ENCODE peak calls at places on chromosomes 5 and 9, in nine cellular contexts. S is OCI-LY7, P is BE2C, K is astrocyte of the spinal cord, I is AG04449, D is HCT116, Y is HFFc6, W is psoas muscle, H is tibial nerve. F is an unnamed sample.

GRCh38 chr5:96752341-96753016 is 55.3 kb downstream of the ERAP1 start:
- DNase-seq in P (peak), W (no peak), Y (peak), K (peak), S (peak), D (peak), H (peak), I (no peak), F (no peak)

GRCh38 chr5:556909-557441 is 32.7 kb upstream of the SLC9A3 start:
- DNase-seq in H (no peak), I (no peak), Y (no peak), K (no peak), D (no peak), W (no peak), S (no peak), P (no peak), F (no peak)

GRCh38 chr9:138068601-138069035 is 191.0 kb downstream of the CACNA1B start:
- DNase-seq in D (no peak), I (no peak), P (no peak), K (no peak), S (no peak), Y (no peak), W (no peak), H (no peak), F (no peak)

GRCh38 chr5:10701567-10702039 is 59.4 kb downstream of the DAP start:
- DNase-seq in S (peak), W (no peak), K (peak), D (no peak), P (peak), Y (peak), H (peak), I (no peak), F (no peak)

GRCh38 chr9:116154976-116155699 is 1.5 kb downstream of the PAPPA start:
- DNase-seq in K (peak), D (no peak), P (no peak), S (no peak), H (no peak), Y (no peak), W (peak), I (no peak), F (no peak)

GRCh38 chr5:105849701-105850100 is 1821.0 kb downstream of the EFNA5 start:
- DNase-seq in I (no peak), W (no peak), H (no peak), K (peak), P (no peak), S (no peak), D (no peak), Y (no peak), F (no peak)

GRCh38 chr9:6667633-6668280 is 22.2 kb upstream of the GLDC start:
- DNase-seq in K (peak), W (no peak), D (no peak), I (no peak), P (peak), S (peak), Y (peak), H (no peak), F (no peak)

GRCh38 chr5:150615141-150615699 is 25.2 kb upstream of the SYNPO start:
- DNase-seq in K (peak), W (peak), P (peak), D (no peak), H (no peak), Y (no peak), S (no peak), I (no peak), F (no peak)

GRCh38 chr5:38375423-38375822 is 117.1 kb downstream of the EGFLAM start:
- DNase-seq in I (no peak), P (no peak), W (no peak), D (no peak), S (no peak), Y (no peak), K (no peak), H (no peak), F (no peak)

GRCh38 chr9:89750117-89750551 is 145.3 kb downstream of the GADD45G start:
- DNase-seq in H (no peak), W (no peak), S (no peak), Y (no peak), K (no peak), I (no peak), D (no peak), P (peak), F (no peak)

GRCh38 chr9:97846347-97846746 is 6.7 kb upstream of the FOXE1 start:
- DNase-seq in D (no peak), Y (no peak), I (no peak), P (no peak), W (no peak), H (no peak), S (no peak), K (no peak), F (no peak)

GRCh38 chr9:69184266-69184665 is 10.2 kb downstream of the TJP2 start:
- DNase-seq in H (no peak), K (no peak), I (no peak), W (no peak), S (no peak), P (no peak), Y (no peak), D (no peak), F (no peak)
- TF ChIP-seq CTCF in H (no peak), K (no peak), I (no peak), W (no peak), S (no peak), P (no peak), Y (no peak), D (no peak), F (no peak)

GRCh38 chr5:143198332-143198731 is 205.2 kb downstream of the NR3C1 start:
- DNase-seq in W (no peak), Y (no peak), S (no peak), P (no peak), I (no peak), D (no peak), H (no peak), K (no peak), F (no peak)

GRCh38 chr5:143195496-143195895 is 208.0 kb downstream of the NR3C1 start:
- DNase-seq in W (no peak), I (no peak), Y (no peak), K (no peak), H (peak), P (no peak), S (no peak), D (no peak), F (no peak)

GRCh38 chr5:143194713-143195112 is 208.8 kb downstream of the NR3C1 start:
- DNase-seq in Y (no peak), I (no peak), S (no peak), P (no peak), W (no peak), H (no peak), D (no peak), K (no peak), F (no peak)

GRCh38 chr5:143197260-143197656 is 206.2 kb downstream of the NR3C1 start:
- DNase-seq in D (no peak), S (no peak), K (no peak), W (no peak), I (no peak), Y (peak), P (no peak), H (no peak), F (no peak)

GRCh38 chr5:143196601-143197259 is 206.8 kb downstream of the NR3C1 start:
- DNase-seq in K (no peak), Y (no peak), I (no peak), D (no peak), P (no peak), S (no peak), H (no peak), W (no peak), F (no peak)
- TF ChIP-seq CTCF in K (no peak), Y (peak), I (no peak), D (no peak), P (no peak), S (peak), H (no peak), W (no peak), F (no peak)

GRCh38 chr5:140159014-140159927 is 15.7 kb upstream of the CYSTM1 start:
- DNase-seq in D (no peak), P (no peak), S (no peak), K (no peak), Y (no peak), W (no peak), H (no peak), I (no peak), F (no peak)
- TF ChIP-seq CTCF in D (no peak), P (no peak), S (no peak), K (no peak), Y (no peak), W (no peak), H (no peak), I (no peak), F (no peak)

GRCh38 chr5:26388946-26389345 is 649.4 kb downstream of the CDH9 start:
- DNase-seq in K (peak), H (no peak), S (no peak), P (no peak), W (no peak), Y (no peak), D (no peak), I (no peak), F (no peak)

DNA sequence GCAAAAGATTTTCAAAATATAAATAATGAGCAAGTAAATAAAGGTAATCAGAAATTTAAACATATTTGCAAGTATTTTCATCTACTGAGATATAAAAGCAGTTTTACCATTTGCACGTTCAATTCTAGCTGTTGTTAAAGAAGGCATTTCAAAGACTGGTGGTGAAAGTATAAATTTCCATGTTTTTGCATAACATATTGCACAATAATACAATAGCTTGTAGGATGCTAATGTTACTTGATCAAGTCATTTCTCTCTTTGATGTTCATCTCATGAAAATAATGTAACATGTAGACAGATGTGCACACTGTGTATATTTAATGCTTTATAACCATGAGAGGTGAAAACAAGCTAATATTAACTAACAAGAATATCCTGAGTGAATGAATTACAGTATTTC is 651.9 kb downstream of the CDH9 start:
- DNase-seq in H (no peak), Y (no peak), S (no peak), I (no peak), K (no peak), D (no peak), P (no peak), W (no peak), F (no peak)
- TF ChIP-seq CTCF in H (no peak), Y (no peak), S (no peak), I (no peak), K (no peak), D (no peak), P (no peak), W (no peak), F (no peak)

GRCh38 chr5:86986837-86987236 is 280.8 kb upstream of the RASA1 start:
- DNase-seq in S (no peak), D (no peak), H (no peak), P (no peak), K (no peak), Y (no peak), I (no peak), W (no peak), F (no peak)
- TF ChIP-seq CTCF in S (peak), D (no peak), H (no peak), P (no peak), K (no peak), Y (peak), I (no peak), W (no peak), F (no peak)

GRCh38 chr9:113596616-113597320 is 133.2 kb downstream of the RGS3 start:
- DNase-seq in I (no peak), W (no peak), D (no peak), H (no peak), S (no peak), K (no peak), Y (no peak), P (no peak), F (no peak)

GRCh38 chr9:113598451-113598850 is 134.9 kb downstream of the RGS3 start:
- DNase-seq in K (no peak), P (no peak), W (no peak), S (no peak), Y (no peak), I (no peak), D (no peak), H (no peak), F (no peak)

GRCh38 chr9:113598883-113599282 is 135.4 kb downstream of the RGS3 start:
- DNase-seq in W (no peak), I (no peak), S (no peak), D (no peak), H (no peak), P (no peak), Y (no peak), K (no peak), F (no peak)

GRCh38 chr9:113599647-113600476 is 136.3 kb downstream of the RGS3 start:
- DNase-seq in P (no peak), D (no peak), W (no peak), I (no peak), K (peak), H (no peak), Y (peak), S (no peak), F (no peak)

GRCh38 chr9:113597390-113598241 is 134.1 kb downstream of the RGS3 start:
- DNase-seq in P (no peak), I (no peak), K (no peak), Y (no peak), W (no peak), D (no peak), H (no peak), S (no peak), F (no peak)
- TF ChIP-seq CTCF in P (no peak), I (no peak), K (no peak), Y (peak), W (no peak), D (no peak), H (no peak), S (no peak), F (no peak)

DNA sequence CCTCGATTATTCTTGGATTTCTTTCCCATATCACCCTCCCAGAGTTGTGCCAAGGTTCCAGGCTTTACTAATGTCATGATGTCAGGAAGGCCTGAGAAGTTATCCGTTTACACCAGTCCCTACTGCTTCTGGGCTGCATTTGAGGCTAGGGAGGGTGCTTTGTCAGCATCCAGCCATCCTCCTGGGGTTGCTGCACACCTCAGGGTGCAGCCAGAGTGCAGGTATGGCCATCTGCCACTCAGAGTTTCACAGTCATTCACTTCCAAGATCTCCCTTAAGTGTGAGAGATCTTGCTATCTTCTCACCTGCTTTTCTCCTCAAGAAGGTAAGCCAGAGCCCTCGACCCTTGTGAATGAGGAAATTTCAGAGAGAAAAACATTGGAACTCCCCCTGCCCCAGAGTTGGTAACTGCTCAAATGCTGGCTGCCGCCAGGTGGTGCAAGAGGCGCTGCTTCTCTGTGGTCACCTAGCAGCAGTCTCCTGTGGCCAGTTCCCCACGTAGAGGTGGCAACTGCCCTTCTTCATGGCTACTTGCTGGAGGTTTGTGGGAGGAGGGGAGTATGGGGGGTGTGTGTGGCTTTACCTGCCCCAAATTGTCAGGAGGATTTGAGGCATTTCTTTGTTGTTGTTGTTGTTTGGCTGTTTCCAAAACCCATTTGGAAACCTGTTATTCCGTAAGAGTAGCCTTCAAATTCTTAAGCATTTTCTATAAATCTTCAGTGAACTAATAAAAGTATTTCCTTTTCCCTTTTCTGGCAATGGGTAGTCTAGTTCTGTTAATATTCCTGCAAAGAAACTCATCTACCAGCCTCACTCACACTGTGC is 259.6 kb upstream of the DMRT1 start:
- DNase-seq in Y (no peak), P (no peak), D (peak), H (no peak), W (no peak), S (peak), K (no peak), I (no peak), F (no peak)
- TF ChIP-seq CTCF in Y (peak), P (peak), D (peak), H (no peak), W (no peak), S (peak), K (peak), I (peak), F (no peak)

GRCh38 chr9:17063535-17064135 is 71.2 kb upstream of the CNTLN start:
- DNase-seq in Y (peak), H (peak), P (peak), D (peak), W (no peak), K (peak), S (peak), I (no peak), F (no peak)
- TF ChIP-seq CTCF in Y (peak), H (peak), P (peak), D (no peak), W (peak), K (peak), S (peak), I (peak), F (no peak)

GRCh38 chr9:130845901-130846381 is 10.9 kb downstream of the ABL1 start:
- DNase-seq in Y (peak), W (no peak), K (peak), I (no peak), S (no peak), P (no peak), H (no peak), D (no peak), F (no peak)
- TF ChIP-seq CTCF in Y (no peak), W (no peak), K (no peak), I (no peak), S (no peak), P (no peak), H (no peak), D (no peak), F (no peak)

GRCh38 chr9:98989036-98990000 is 45.6 kb downstream of the COL15A1 start:
- DNase-seq in K (peak), D (peak), W (peak), I (peak), S (peak), H (peak), P (no peak), Y (peak), F (no peak)
- TF ChIP-seq CTCF in K (peak), D (no peak), W (no peak), I (peak), S (peak), H (no peak), P (no peak), Y (peak), F (no peak)

F was measured in activated B cell treated with CpG ODN at 0.5 μM for 24 hours.